ENCODE peak calls at places on chromosomes 11 and 22, in eight cellular contexts. Q is HL-60, R is endodermal cell, J is cardiac muscle cell, K is transverse colon, G is A549, O is cardiac fibroblast, M is lung. L is an unnamed sample.

GRCh38 chr11:128511712-128512111 is 75.6 kb downstream of the ETS1 start:
- DNase-seq in Q (no peak), R (no peak), J (no peak), K (no peak), G (no peak), O (peak), M (no peak), L (no peak)

GRCh38 chr11:62614275-62614674 is 1.2 kb downstream of the ROM1 start:
- DNase-seq in Q (no peak), R (peak), J (no peak), K (no peak), G (no peak), O (no peak), M (no peak), L (no peak)

GRCh38 chr11:119845756-119846155 is 116.8 kb upstream of the NECTIN1 start:
- DNase-seq in Q (no peak), R (no peak), J (no peak), K (no peak), G (no peak), O (no peak), M (no peak), L (no peak)

GRCh38 chr11:848988-849824 is 6.6 kb downstream of the TSPAN4 start:
- DNase-seq in Q (no peak), R (peak), J (no peak), K (no peak), G (no peak), O (no peak), M (no peak), L (peak)

GRCh38 chr11:8090756-8091155 is 9.7 kb downstream of the TUB start:
- DNase-seq in Q (no peak), R (peak), J (peak), K (no peak), G (peak), O (peak), M (no peak), L (no peak)

GRCh38 chr11:15770798-15771414 is 585.4 kb downstream of the SOX6 start:
- DNase-seq in Q (no peak), R (peak), J (peak), K (peak), G (peak), O (peak), M (no peak), L (no peak)

GRCh38 chr11:115736146-115736545 is 231.9 kb upstream of the CADM1 start:
- DNase-seq in Q (no peak), R (no peak), J (no peak), K (no peak), G (no peak), O (no peak), M (no peak), L (no peak)

GRCh38 chr11:73792584-73792983 is 4.9 kb downstream of the MRPL48 start:
- DNase-seq in Q (no peak), R (no peak), J (no peak), K (no peak), G (no peak), O (no peak), M (no peak), L (no peak)

GRCh38 chr22:49008682-49009235 is 818.9 kb downstream of the BRD1 start:
- DNase-seq in Q (no peak), R (peak), J (no peak), K (no peak), G (no peak), O (no peak), M (no peak), L (no peak)

GRCh38 chr11:93957553-93957952 is 63.6 kb upstream of the HEPHL1 start:
- DNase-seq in Q (no peak), R (no peak), J (no peak), K (no peak), G (no peak), O (no peak), M (no peak), L (no peak)

GRCh38 chr22:33854724-33855123 is 65.6 kb downstream of the LARGE1 start:
- DNase-seq in Q (no peak), R (no peak), J (no peak), K (no peak), G (no peak), O (no peak), M (no peak), L (no peak)

GRCh38 chr11:850777-851762 is 8.4 kb downstream of the TSPAN4 start:
- DNase-seq in Q (no peak), R (peak), J (no peak), K (no peak), G (no peak), O (no peak), M (no peak), L (no peak)

GRCh38 chr11:6457581-6458320 is 16.0 kb downstream of the TRIM3 start:
- DNase-seq in Q (no peak), R (no peak), J (no peak), K (no peak), G (no peak), O (no peak), M (no peak), L (no peak)

GRCh38 chr11:57424802-57425564 is 1.9 kb downstream of the SLC43A3 start:
- DNase-seq in Q (peak), R (peak), J (peak), K (peak), G (no peak), O (peak), M (peak), L (no peak)

GRCh38 chr22:44357296-44357961 is 44.7 kb upstream of the SHISAL1 start:
- DNase-seq in Q (no peak), R (peak), J (no peak), K (no peak), G (no peak), O (no peak), M (no peak), L (no peak)

GRCh38 chr22:42328130-42328821 is 57.8 kb upstream of the TCF20 start:
- DNase-seq in Q (no peak), R (no peak), J (no peak), K (no peak), G (no peak), O (no peak), M (no peak), L (no peak)

GRCh38 chr11:116110802-116111201 is 606.6 kb upstream of the CADM1 start:
- DNase-seq in Q (no peak), R (peak), J (no peak), K (no peak), G (no peak), O (no peak), M (no peak), L (no peak)

GRCh38 chr11:65710424-65710823 is 1.6 kb upstream of the KAT5 start:
- DNase-seq in Q (no peak), R (no peak), J (peak), K (no peak), G (no peak), O (peak), M (no peak), L (no peak)

GRCh38 chr22:26967282-26967681 is 309.9 kb downstream of the MIAT start:
- DNase-seq in Q (no peak), R (no peak), J (no peak), K (no peak), G (no peak), O (no peak), M (no peak), L (no peak)

GRCh38 chr11:12139144-12139881 is 28.9 kb downstream of the MICAL2 start:
- DNase-seq in Q (no peak), R (no peak), J (peak), K (no peak), G (no peak), O (peak), M (no peak), L (no peak)

GRCh38 chr11:30216534-30216933 is 14.3 kb upstream of the FSHB start:
- DNase-seq in Q (no peak), R (no peak), J (no peak), K (no peak), G (no peak), O (no peak), M (no peak), L (no peak)

GRCh38 chr11:45167283-45167682 is 20.8 kb downstream of the PRDM11 start:
- DNase-seq in Q (no peak), R (no peak), J (no peak), K (no peak), G (no peak), O (no peak), M (no peak), L (no peak)

GRCh38 chr22:44659140-44659539 is 42.9 kb upstream of the PRR5 start:
- DNase-seq in Q (no peak), R (peak), J (peak), K (no peak), G (no peak), O (no peak), M (no peak), L (no peak)

GRCh38 chr11:27541790-27542189 is 35.2 kb upstream of the LIN7C start:
- DNase-seq in Q (no peak), R (no peak), J (no peak), K (no peak), G (no peak), O (no peak), M (no peak), L (no peak)

GRCh38 chr22:40289991-40290459 is 56.3 kb upstream of the ADSL start:
- DNase-seq in Q (peak), R (no peak), J (no peak), K (peak), G (no peak), O (no peak), M (peak), L (no peak)

DNA sequence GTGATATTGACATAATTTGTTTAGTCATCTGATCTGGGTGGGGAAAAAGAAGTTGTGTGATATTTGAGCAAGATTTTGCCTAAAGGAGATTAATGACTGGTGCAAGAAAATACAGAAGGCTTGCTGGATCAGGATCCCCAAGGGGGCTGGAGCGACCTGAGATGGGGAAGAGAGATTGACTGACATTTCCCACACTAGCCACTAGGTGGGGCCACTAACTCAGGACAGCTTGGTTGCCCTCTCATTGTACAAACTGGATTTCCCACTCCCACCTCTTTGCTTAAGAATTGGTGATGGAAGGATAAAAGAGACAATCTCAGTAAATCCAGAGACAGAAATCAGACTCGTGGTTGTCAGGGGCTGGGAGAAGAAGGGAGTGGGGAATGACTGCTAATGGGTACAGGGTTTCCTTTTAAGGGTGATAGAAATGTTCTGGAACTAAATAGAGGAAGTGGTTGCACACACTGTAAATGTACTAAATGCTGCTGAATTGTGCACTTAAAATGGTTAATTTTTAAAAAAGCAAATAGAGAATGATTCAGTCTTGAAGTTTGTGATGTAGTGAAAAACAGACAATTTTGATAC is 50.7 kb downstream of the CTTN start:
- DNase-seq in Q (no peak), R (peak), J (no peak), K (no peak), G (peak), O (no peak), M (no peak), L (no peak)
- TF ChIP-seq CTCF in Q (peak), R (peak), J (peak), K (no peak), G (peak), O (peak), M (no peak), L (peak)

GRCh38 chr11:126890561-126890960 is 110.0 kb downstream of the KIRREL3 start:
- DNase-seq in Q (no peak), R (peak), J (no peak), K (no peak), G (no peak), O (no peak), M (no peak), L (no peak)
- TF ChIP-seq CTCF in Q (no peak), R (peak), J (no peak), K (no peak), G (no peak), O (no peak), M (no peak), L (no peak)

DNA sequence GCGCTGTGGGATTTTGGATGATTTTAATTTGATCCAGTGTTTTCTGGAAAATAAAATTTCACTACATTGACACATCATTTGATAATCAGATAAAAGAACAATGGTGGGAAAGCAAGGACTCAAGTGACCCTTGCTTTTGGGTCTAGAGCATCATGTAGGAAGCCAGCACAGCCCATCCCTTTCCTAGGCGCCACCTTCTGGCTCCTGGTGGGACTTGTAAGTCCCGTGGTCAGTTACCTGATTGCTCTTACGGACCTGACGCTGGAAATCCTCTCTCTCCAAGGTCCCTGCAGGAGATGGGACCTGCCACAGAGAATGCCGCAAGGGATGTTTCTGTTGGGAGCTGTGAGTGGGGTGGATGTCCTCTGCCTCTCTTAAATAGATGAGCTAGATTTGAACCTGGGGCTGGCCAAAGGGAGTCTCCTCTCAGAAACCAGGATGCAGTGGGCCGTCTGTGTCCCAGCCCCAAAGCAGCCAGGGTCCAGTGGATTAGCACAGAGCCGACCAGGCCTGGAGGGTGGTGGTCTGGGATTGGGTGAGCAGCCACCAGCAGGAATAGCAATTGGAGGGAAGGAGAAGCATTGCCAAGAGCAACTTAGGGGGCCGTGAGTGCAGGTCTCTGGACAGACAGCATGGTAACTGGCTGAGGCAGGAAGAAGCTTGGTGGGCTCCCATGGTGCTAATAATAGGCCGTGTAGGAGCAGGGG is 21.7 kb downstream of the TIMP3 start:
- DNase-seq in Q (peak), R (peak), J (peak), K (peak), G (peak), O (peak), M (no peak), L (no peak)
- TF ChIP-seq CTCF in Q (peak), R (peak), J (peak), K (peak), G (peak), O (peak), M (no peak), L (peak)

GRCh38 chr11:117995472-117995871 is 9.3 kb downstream of the IL10RA start:
- DNase-seq in Q (no peak), R (no peak), J (no peak), K (no peak), G (no peak), O (no peak), M (no peak), L (no peak)
- TF ChIP-seq CTCF in Q (no peak), R (no peak), J (no peak), K (no peak), G (no peak), O (no peak), M (no peak), L (no peak)

GRCh38 chr22:20060700-20061480 is 19.2 kb upstream of the DGCR8 start:
- DNase-seq in Q (no peak), R (no peak), J (no peak), K (no peak), G (no peak), O (no peak), M (no peak), L (no peak)
- TF ChIP-seq CTCF in Q (no peak), R (peak), J (no peak), K (no peak), G (no peak), O (no peak), M (no peak), L (peak)

GRCh38 chr11:76918941-76919386 is 58.2 kb downstream of the ACER3 start:
- DNase-seq in Q (peak), R (no peak), J (peak), K (peak), G (peak), O (peak), M (no peak), L (no peak)
- TF ChIP-seq CTCF in Q (no peak), R (peak), J (peak), K (peak), G (peak), O (peak), M (peak), L (peak)

GRCh38 chr11:130582176-130582575 is 133.7 kb downstream of the ADAMTS15 start:
- DNase-seq in Q (no peak), R (no peak), J (no peak), K (no peak), G (no peak), O (no peak), M (no peak), L (no peak)
- TF ChIP-seq CTCF in Q (no peak), R (no peak), J (no peak), K (no peak), G (no peak), O (no peak), M (no peak), L (no peak)

DNA sequence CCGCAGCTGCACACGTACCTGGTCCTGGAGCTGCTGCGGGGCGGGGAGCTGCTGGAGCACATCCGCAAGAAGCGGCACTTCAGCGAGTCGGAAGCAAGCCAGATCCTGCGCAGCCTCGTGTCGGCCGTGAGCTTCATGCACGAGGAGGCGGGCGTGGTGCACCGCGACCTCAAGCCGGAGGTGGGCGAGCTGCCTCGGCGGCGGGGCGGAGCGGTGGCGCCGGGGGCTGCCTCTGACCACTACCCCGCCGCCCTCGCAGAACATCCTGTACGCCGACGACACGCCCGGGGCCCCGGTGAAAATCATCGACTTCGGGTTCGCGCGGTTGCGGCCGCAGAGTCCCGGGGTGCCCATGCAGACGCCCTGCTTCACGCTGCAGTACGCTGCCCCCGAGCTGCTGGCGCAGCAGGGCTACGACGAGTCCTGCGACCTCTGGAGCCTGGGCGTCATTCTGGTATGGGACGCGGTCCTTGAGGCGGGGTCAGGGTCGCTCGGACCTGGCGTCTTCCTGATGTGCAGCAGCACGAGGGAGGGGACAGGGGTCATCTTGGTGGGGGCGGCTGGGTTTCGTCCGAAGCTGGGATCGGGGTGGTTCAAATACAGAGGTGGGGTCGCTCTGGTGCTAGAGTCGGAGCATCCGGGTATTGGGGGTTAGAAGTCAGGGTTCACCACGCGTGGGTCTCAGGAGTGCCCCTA is 10.6 kb downstream of the RPS6KA4 start:
- DNase-seq in Q (no peak), R (no peak), J (no peak), K (no peak), G (no peak), O (no peak), M (no peak), L (no peak)
- TF ChIP-seq CTCF in Q (no peak), R (no peak), J (no peak), K (no peak), G (no peak), O (no peak), M (no peak), L (no peak)

L was measured in D721Med.